ENCODE peak calls at places on chromosomes 1 and 21, in seven cellular contexts. L, K, M, Z, O, J and G are unnamed samples. For H3K4me1, the result is how much of the 10 kb centered on the place peaks cover.

GRCh38 chr1:10671551-10672375 is 124.7 kb downstream of the CASZ1 start:
- DNase-seq in M (no peak), Z (no peak), J (no peak), L (no peak), O (no peak), K (no peak), G (no peak)

GRCh38 chr1:226510453-226510852 is 38.1 kb upstream of the STUM start:
- DNase-seq in L (no peak), K (no peak), O (no peak), M (no peak), Z (no peak), J (no peak), G (no peak)

GRCh38 chr1:243917863-243918565 is 68.0 kb upstream of the AKT3 start:
- DNase-seq in L (no peak), J (peak), O (no peak), M (no peak), K (no peak), Z (no peak), G (peak)

GRCh38 chr21:42156690-42157605 is 62.0 kb upstream of the ABCG1 start:
- DNase-seq in J (no peak), O (no peak), M (peak), Z (no peak), L (peak), K (no peak), G (no peak)

GRCh38 chr1:20885121-20885520 is 98.0 kb upstream of the HP1BP3 start:
- DNase-seq in M (no peak), L (no peak), J (peak), Z (no peak), O (no peak), K (no peak), G (no peak)

GRCh38 chr1:26358411-26359384 is 4.8 kb upstream of the CRYBG2 start:
- DNase-seq in L (no peak), Z (peak), K (no peak), M (no peak), J (peak), O (peak), G (no peak)

GRCh38 chr1:203099760-203100159 is 13.9 kb upstream of the MYOG start:
- DNase-seq in Z (no peak), L (no peak), J (no peak), M (no peak), O (no peak), K (no peak), G (no peak)

GRCh38 chr1:169091480-169091941 is 15.0 kb upstream of the ATP1B1 start:
- DNase-seq in O (no peak), L (no peak), M (no peak), J (no peak), K (no peak), Z (no peak), G (no peak)

GRCh38 chr21:28459193-28459592 is 533.5 kb downstream of the LTN1 start:
- DNase-seq in Z (no peak), M (no peak), K (no peak), L (no peak), J (no peak), O (no peak), G (no peak)

GRCh38 chr1:10724052-10724494 is 72.4 kb downstream of the CASZ1 start:
- DNase-seq in L (peak), M (no peak), J (no peak), K (peak), O (peak), Z (peak), G (peak)

GRCh38 chr1:201145816-201146215 is 8.5 kb downstream of the TMEM9 start:
- DNase-seq in J (no peak), Z (no peak), L (no peak), O (no peak), K (no peak), M (no peak), G (no peak)

GRCh38 chr1:200351826-200352549 is 57.8 kb downstream of the ZNF281 start:
- DNase-seq in K (no peak), M (peak), O (no peak), Z (no peak), J (no peak), L (no peak), G (no peak)

GRCh38 chr1:55140546-55140983 is 74.6 kb downstream of the USP24 start:
- DNase-seq in M (peak), L (no peak), Z (peak), K (no peak), O (peak), J (peak), G (peak)

GRCh38 chr1:205354259-205354904 is 2.3 kb downstream of the KLHDC8A start:
- DNase-seq in K (no peak), M (peak), J (peak), Z (peak), O (peak), L (no peak), G (no peak)

GRCh38 chr1:173161510-173162221 is 45.5 kb downstream of the TNFSF4 start:
- DNase-seq in J (no peak), L (no peak), K (no peak), M (peak), Z (no peak), O (no peak), G (no peak)

GRCh38 chr1:153356392-153357075 is 1.1 kb upstream of the S100A9 start:
- DNase-seq in M (no peak), L (no peak), O (no peak), K (no peak), J (no peak), Z (no peak), G (no peak)

GRCh38 chr1:163300569-163300968 is 21.2 kb upstream of the NUF2 start:
- DNase-seq in Z (no peak), O (no peak), L (no peak), K (no peak), M (no peak), J (no peak), G (no peak)

GRCh38 chr1:82160903-82161302 is 360.2 kb downstream of the ADGRL2 start:
- DNase-seq in K (no peak), L (no peak), M (no peak), Z (no peak), J (no peak), O (no peak), G (no peak)

GRCh38 chr1:61149010-61149860 is 66.9 kb downstream of the NFIA start:
- DNase-seq in L (no peak), K (no peak), Z (no peak), M (no peak), J (no peak), O (no peak), G (no peak)

GRCh38 chr1:58968360-58968952 is 184.6 kb upstream of the JUN start:
- DNase-seq in J (no peak), L (peak), M (peak), O (peak), K (peak), Z (peak), G (peak)

GRCh38 chr1:202663141-202663540 is 47.1 kb downstream of the SYT2 start:
- DNase-seq in M (no peak), J (no peak), K (no peak), Z (no peak), L (no peak), O (no peak), G (no peak)

GRCh38 chr1:179441456-179441855 is 75.7 kb downstream of the AXDND1 start:
- DNase-seq in L (no peak), Z (no peak), K (no peak), J (no peak), O (no peak), M (no peak), G (no peak)

GRCh38 chr1:210535796-210536195 is 207.1 kb downstream of the HHAT start:
- DNase-seq in Z (no peak), M (no peak), K (no peak), J (peak), L (no peak), O (no peak), G (no peak)

GRCh38 chr1:179953974-179954493 is 576 bp upstream of the CEP350 start:
- DNase-seq in O (no peak), K (no peak), L (no peak), J (peak), Z (peak), M (no peak), G (no peak)

GRCh38 chr21:14453964-14454641 is 71.2 kb upstream of the HSPA13 start:
- DNase-seq in M (no peak), L (no peak), J (no peak), K (no peak), O (no peak), Z (no peak), G (no peak)

GRCh38 chr1:82706741-82707140 is 906.0 kb downstream of the ADGRL2 start:
- DNase-seq in K (no peak), L (no peak), J (no peak), M (no peak), Z (no peak), O (no peak), G (no peak)

GRCh38 chr1:119133987-119134386 is 6.5 kb downstream of the WARS2 start:
- DNase-seq in L (no peak), J (no peak), M (no peak), Z (no peak), K (no peak), O (no peak), G (no peak)

GRCh38 chr21:27024316-27024715 is 57.4 kb upstream of the ADAMTS5 start:
- DNase-seq in L (no peak), Z (no peak), J (no peak), O (no peak), K (no peak), M (no peak), G (no peak)

GRCh38 chr1:228647523-228648444 is 87.5 kb upstream of the RHOU start:
- DNase-seq in M (no peak), J (peak), Z (peak), O (peak), K (peak), L (peak), G (peak)

GRCh38 chr1:980137-980571 is 1.7 kb downstream of the PERM1 start:
- DNase-seq in M (no peak), J (no peak), K (peak), L (peak), O (no peak), Z (peak), G (no peak)

GRCh38 chr1:61182049-61182448 is 99.7 kb downstream of the NFIA start:
- DNase-seq in Z (no peak), K (no peak), J (no peak), M (peak), L (no peak), O (no peak), G (no peak)

GRCh38 chr1:201489656-201490261 is 17.2 kb downstream of the CSRP1 start:
- DNase-seq in J (no peak), M (peak), L (no peak), K (no peak), Z (no peak), O (no peak), G (no peak)

GRCh38 chr1:180800945-180801344 is 111.8 kb upstream of the KIAA1614 start:
- DNase-seq in L (no peak), Z (no peak), M (no peak), O (no peak), J (no peak), K (no peak), G (no peak)

GRCh38 chr1:72115290-72115689 is 167.0 kb downstream of the NEGR1 start:
- DNase-seq in Z (no peak), K (no peak), O (no peak), M (no peak), J (no peak), L (no peak), G (no peak)

GRCh38 chr1:72109916-72110315 is 172.4 kb downstream of the NEGR1 start:
- DNase-seq in M (no peak), O (no peak), J (no peak), L (no peak), Z (no peak), K (no peak), G (no peak)

GRCh38 chr1:72117621-72118020 is 164.7 kb downstream of the NEGR1 start:
- DNase-seq in J (no peak), O (no peak), K (no peak), M (no peak), Z (no peak), L (no peak), G (no peak)

GRCh38 chr1:72111662-72112061 is 170.7 kb downstream of the NEGR1 start:
- DNase-seq in O (no peak), K (no peak), Z (no peak), M (peak), L (no peak), J (no peak), G (no peak)
- H3K4me3 ChIP-seq in O (no peak), K (no peak), Z (no peak), M (no peak), L (no peak), J (no peak), G (no peak)

DNA sequence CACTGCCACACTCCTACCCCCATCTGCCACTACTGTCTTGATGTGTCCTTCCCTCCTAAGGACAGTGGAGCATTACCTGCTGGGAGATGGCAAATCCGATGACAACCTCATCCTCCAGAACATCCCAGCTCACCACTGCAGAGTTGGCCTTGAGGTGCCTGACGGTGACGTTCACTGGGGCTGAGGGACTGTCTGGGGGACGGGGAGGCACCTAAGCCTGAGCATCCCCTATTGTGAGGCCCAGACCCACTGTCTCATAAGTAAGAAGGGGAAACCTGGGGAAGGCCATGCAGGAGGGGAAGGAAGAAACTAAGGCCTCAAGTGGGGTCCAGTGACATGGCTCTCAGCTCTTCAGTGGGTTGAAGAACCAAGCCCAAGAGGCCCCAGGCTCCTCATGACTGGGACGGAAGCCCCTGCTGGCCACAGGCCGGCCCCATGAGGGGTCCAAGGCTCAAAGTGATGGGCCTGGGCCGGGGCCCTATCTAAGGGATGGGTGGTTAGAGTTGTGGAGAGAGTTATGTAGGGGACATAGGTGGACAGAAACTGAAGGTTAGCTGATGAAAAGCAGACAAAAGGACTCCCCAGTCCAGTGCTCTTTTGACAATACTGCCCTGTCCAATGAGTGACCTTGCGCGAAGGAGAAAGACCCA is 1.8 kb downstream of the FNDC5 start:
- DNase-seq in K (no peak), M (no peak), L (no peak), J (no peak), O (no peak), Z (no peak), G (no peak)
- H3K4me1 ChIP-seq in K (under half), M (under half), L (half or more), J (under half), O (under half), Z (under half), G (half or more)

GRCh38 chr1:206945779-206946178 is 487 bp downstream of the PIGR start:
- DNase-seq in M (no peak), K (no peak), O (no peak), L (no peak), J (no peak), Z (no peak), G (no peak)
- H3K4me3 ChIP-seq in M (no peak), K (no peak), O (peak), L (no peak), J (no peak), Z (no peak), G (no peak)

GRCh38 chr1:110343249-110343648 is 4.1 kb downstream of the RBM15 start:
- DNase-seq in K (no peak), O (no peak), Z (no peak), J (no peak), M (no peak), L (no peak), G (no peak)
- H3K4me1 ChIP-seq in K (half or more), O (half or more), Z (half or more), J (half or more), M (under half), L (half or more), G (half or more)

DNA sequence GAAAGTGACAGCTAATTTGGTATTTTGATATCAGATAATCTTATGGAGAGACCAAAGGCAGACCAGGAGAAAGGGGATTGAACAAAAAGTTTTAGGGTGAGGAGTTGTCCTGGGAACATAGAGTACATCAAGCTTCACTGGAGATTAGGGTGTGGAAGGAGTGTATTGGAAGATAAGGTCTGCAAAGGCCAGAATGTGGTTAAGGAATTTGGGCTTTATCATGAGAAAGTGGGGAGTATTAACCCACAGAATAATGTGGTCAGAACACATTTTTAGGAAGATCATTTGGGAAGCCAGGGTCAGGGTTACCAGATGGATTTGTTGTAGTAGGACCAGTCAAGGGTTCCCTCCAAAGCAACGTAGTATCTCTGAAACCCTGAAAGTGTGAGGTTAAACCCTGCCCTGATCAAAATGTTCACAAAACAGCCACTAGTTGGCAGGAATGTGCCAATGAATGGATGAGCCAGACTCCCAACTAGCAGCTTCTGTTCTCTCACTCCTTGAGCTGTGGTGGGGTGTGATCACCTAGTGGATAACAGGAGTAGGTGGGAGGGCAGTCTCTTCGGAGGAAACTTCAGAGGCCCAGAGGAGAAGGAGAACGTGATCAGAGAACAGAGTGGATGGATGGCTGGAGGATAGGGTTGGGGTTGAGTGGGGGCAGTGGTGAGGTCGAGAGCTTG is 35.8 kb downstream of the SLC2A1 start:
- DNase-seq in J (peak), Z (peak), L (no peak), K (no peak), O (peak), M (peak), G (no peak)
- H3K4me3 ChIP-seq in J (no peak), Z (no peak), L (no peak), K (no peak), O (no peak), M (no peak), G (no peak)

GRCh38 chr1:18940303-18941020 is 16.0 kb downstream of the IFFO2 start:
- DNase-seq in O (no peak), L (no peak), J (no peak), K (no peak), M (no peak), Z (no peak), G (no peak)
- H3K4me1 ChIP-seq in O (under half), L (half or more), J (under half), K (under half), M (under half), Z (half or more), G (half or more)

GRCh38 chr1:37633950-37634553 is 640 bp downstream of the RSPO1 start:
- DNase-seq in J (peak), Z (no peak), O (no peak), K (no peak), L (no peak), M (no peak), G (no peak)
- H3K4me3 ChIP-seq in J (peak), Z (no peak), O (peak), K (peak), L (no peak), M (no peak), G (peak)

GRCh38 chr1:117656202-117656641 is 50.4 kb downstream of the TENT5C start:
- DNase-seq in O (no peak), J (no peak), L (no peak), M (no peak), Z (no peak), K (no peak), G (no peak)

GRCh38 chr1:117653732-117654484 is 48.1 kb downstream of the TENT5C start:
- DNase-seq in Z (no peak), M (peak), O (no peak), K (no peak), J (no peak), L (no peak), G (no peak)

GRCh38 chr1:117653195-117653594 is 47.3 kb downstream of the TENT5C start:
- DNase-seq in K (no peak), Z (no peak), J (no peak), L (no peak), O (no peak), M (no peak), G (no peak)

GRCh38 chr1:117655220-117655577 is 49.4 kb downstream of the TENT5C start:
- DNase-seq in O (peak), K (no peak), J (no peak), L (peak), M (no peak), Z (peak), G (peak)

GRCh38 chr1:117654485-117655219 is 48.8 kb downstream of the TENT5C start:
- DNase-seq in M (no peak), L (no peak), J (no peak), K (no peak), Z (no peak), O (no peak), G (no peak)
- H3K4me1 ChIP-seq in M (under half), L (under half), J (under half), K (half or more), Z (under half), O (under half), G (under half)

GRCh38 chr1:114508386-114508898 is 2.6 kb downstream of the TRIM33 start:
- DNase-seq in M (no peak), L (no peak), O (no peak), J (no peak), K (no peak), Z (no peak), G (no peak)
- H3K4me3 ChIP-seq in M (no peak), L (peak), O (no peak), J (peak), K (peak), Z (no peak), G (peak)

DNA sequence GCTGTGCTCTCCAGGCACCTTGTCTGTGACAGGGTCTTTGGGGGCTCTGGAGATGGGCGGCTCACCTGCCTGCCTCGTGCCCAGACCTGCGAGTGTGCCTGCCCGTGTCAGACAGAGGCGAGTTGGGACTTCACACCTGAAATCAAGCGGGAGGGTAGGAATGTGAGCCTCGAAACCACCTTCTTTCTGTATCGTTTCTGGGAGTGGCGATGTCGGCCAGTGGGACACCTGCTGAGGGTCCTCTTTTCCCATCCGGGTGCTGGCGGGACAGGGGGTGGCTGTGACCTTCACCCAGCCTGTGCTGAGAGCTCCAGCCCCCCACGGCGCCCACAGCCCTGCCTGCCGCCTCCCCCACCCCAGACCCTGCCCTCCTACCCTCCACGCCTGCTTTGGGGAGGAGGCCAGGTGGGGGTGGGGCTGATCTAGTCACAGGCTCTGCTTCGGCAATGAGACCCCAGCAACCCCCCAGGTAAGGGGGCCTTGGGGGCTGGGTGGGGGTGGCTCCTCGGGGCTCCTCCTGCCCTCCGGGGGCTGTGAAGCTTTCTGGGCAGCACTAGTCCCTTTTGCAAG is 15.6 kb upstream of the FAAP20 start:
- DNase-seq in O (no peak), J (no peak), M (no peak), L (peak), Z (no peak), K (no peak), G (no peak)
- H3K4me1 ChIP-seq in O (under half), J (under half), M (under half), L (half or more), Z (half or more), K (under half), G (half or more)